ENCODE peak calls at places on chromosomes 4 and X, in seven cellular contexts. U is Calu3, O is body of pancreas, L is RWPE1, R is psoas muscle, W is astrocyte of the spinal cord, B is mucosa of descending colon. H is an unnamed sample.

GRCh38 chr4:119040711-119041185 is 94.9 kb upstream of the MYOZ2 start:
- DNase-seq in W (peak), O (no peak), R (peak), U (no peak), L (no peak), B (no peak), H (no peak)

GRCh38 chr4:6495736-6496135 is 23.3 kb upstream of the PPP2R2C start:
- DNase-seq in R (no peak), O (no peak), U (no peak), B (no peak), L (no peak), W (no peak), H (no peak)

GRCh38 chr4:82388405-82388804 is 14.6 kb upstream of the HNRNPD start:
- DNase-seq in W (no peak), L (no peak), U (no peak), B (no peak), R (no peak), O (no peak), H (no peak)

GRCh38 chrX:44384688-44385338 is 41.3 kb upstream of the EFHC2 start:
- DNase-seq in L (no peak), B (no peak), W (no peak), O (no peak), U (no peak), R (no peak), H (no peak)

GRCh38 chrX:34874763-34875162 is 67.8 kb upstream of the FAM47B start:
- DNase-seq in R (no peak), W (no peak), U (no peak), L (no peak), O (no peak), B (no peak), H (no peak)

GRCh38 chr4:114277690-114278089 is 298.2 kb upstream of the ARSJ start:
- DNase-seq in R (no peak), O (no peak), L (no peak), B (no peak), U (no peak), W (peak), H (no peak)

GRCh38 chr4:109406337-109406931 is 27.2 kb upstream of the SEC24B start:
- DNase-seq in R (no peak), O (peak), L (peak), B (no peak), W (peak), U (peak), H (peak)

GRCh38 chrX:143571521-143571920 is 54.2 kb upstream of the SPANXN3 start:
- DNase-seq in L (peak), O (no peak), W (peak), U (no peak), R (no peak), B (no peak), H (no peak)

GRCh38 chrX:18983711-18984380 is at the start of gene PHKA2:
- DNase-seq in O (peak), R (peak), W (no peak), U (peak), B (peak), L (peak), H (peak)

GRCh38 chr4:185656467-185656890 is 121.2 kb upstream of the PDLIM3 start:
- DNase-seq in L (no peak), B (no peak), O (peak), W (peak), U (no peak), R (peak), H (no peak)

GRCh38 chr4:65983062-65983461 is 312.8 kb upstream of the EPHA5 start:
- DNase-seq in W (peak), L (no peak), R (no peak), U (no peak), B (no peak), O (no peak), H (no peak)

GRCh38 chr4:65340382-65341109 is 329.7 kb downstream of the EPHA5 start:
- DNase-seq in R (no peak), W (no peak), B (no peak), O (no peak), U (no peak), L (no peak), H (no peak)

GRCh38 chrX:119734897-119735339 is 23.5 kb upstream of the SOWAHD start:
- DNase-seq in W (no peak), R (peak), B (peak), O (peak), L (no peak), U (peak), H (no peak)

GRCh38 chrX:63754141-63754859 is 30.7 kb downstream of the ARHGEF9 start:
- DNase-seq in R (no peak), W (peak), L (peak), O (no peak), U (peak), B (peak), H (peak)

GRCh38 chrX:1390621-1391369 is 1.1 kb downstream of the SLC25A6 start:
- DNase-seq in O (no peak), B (peak), L (no peak), R (peak), W (no peak), U (no peak), H (no peak)

GRCh38 chr4:38411092-38411491 is 252.9 kb upstream of the KLF3 start:
- DNase-seq in W (no peak), L (no peak), R (no peak), U (no peak), B (no peak), O (no peak), H (no peak)

GRCh38 chr4:81446634-81447033 is 25.1 kb downstream of the RASGEF1B start:
- DNase-seq in R (no peak), U (no peak), W (no peak), L (no peak), O (no peak), B (no peak), H (no peak)

GRCh38 chr4:75545526-75545925 is 10.3 kb upstream of the ODAPH start:
- DNase-seq in U (no peak), L (no peak), B (no peak), W (peak), O (no peak), R (no peak), H (no peak)

GRCh38 chrX:68658530-68658929 is 11.1 kb downstream of the STARD8 start:
- DNase-seq in O (peak), W (peak), B (no peak), U (no peak), L (no peak), R (peak), H (no peak)

GRCh38 chr4:111923786-111924185 is 221.5 kb upstream of the FAM241A start:
- DNase-seq in W (peak), R (no peak), B (no peak), O (no peak), L (no peak), U (no peak), H (no peak)
- TF ChIP-seq CTCF in W (no peak), R (no peak), B (no peak), O (no peak), L (no peak), U (no peak), H (no peak)

GRCh38 chr4:55008166-55009056 is 117.0 kb downstream of the KDR start:
- DNase-seq in W (no peak), B (no peak), L (peak), R (no peak), U (no peak), O (no peak), H (no peak)

GRCh38 chr4:55005910-55006309 is 119.5 kb downstream of the KDR start:
- DNase-seq in U (no peak), O (no peak), L (no peak), W (no peak), R (no peak), B (no peak), H (no peak)

GRCh38 chr4:55002431-55002830 is 123.0 kb downstream of the KDR start:
- DNase-seq in O (no peak), B (no peak), L (no peak), R (no peak), U (no peak), W (no peak), H (no peak)

GRCh38 chr4:55001538-55001937 is 123.9 kb downstream of the KDR start:
- DNase-seq in B (no peak), L (no peak), U (no peak), O (no peak), R (no peak), W (no peak), H (no peak)

DNA sequence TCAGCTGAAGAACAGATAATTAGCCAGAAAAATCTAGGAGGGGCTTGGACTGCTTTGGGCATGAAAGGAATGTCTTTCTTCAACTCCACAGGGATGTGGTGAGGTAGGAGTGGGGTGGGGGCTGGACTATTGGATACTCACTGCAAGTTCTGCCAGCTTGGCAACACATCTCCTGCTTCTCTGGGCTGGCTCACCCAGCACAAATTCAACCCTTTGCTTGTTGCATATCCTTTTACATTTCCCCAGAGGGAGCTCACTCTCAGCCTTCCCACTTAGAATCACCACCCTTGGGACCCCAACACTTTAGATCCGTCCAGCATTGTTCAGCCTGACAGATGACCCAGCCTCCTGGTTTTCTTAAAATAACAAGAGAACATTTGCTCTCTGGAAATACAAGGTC is 120.6 kb downstream of the KDR start:
- DNase-seq in B (no peak), U (no peak), W (peak), O (peak), R (peak), L (no peak), H (no peak)
- TF ChIP-seq CTCF in B (no peak), U (no peak), W (no peak), O (no peak), R (no peak), L (no peak), H (no peak)

DNA sequence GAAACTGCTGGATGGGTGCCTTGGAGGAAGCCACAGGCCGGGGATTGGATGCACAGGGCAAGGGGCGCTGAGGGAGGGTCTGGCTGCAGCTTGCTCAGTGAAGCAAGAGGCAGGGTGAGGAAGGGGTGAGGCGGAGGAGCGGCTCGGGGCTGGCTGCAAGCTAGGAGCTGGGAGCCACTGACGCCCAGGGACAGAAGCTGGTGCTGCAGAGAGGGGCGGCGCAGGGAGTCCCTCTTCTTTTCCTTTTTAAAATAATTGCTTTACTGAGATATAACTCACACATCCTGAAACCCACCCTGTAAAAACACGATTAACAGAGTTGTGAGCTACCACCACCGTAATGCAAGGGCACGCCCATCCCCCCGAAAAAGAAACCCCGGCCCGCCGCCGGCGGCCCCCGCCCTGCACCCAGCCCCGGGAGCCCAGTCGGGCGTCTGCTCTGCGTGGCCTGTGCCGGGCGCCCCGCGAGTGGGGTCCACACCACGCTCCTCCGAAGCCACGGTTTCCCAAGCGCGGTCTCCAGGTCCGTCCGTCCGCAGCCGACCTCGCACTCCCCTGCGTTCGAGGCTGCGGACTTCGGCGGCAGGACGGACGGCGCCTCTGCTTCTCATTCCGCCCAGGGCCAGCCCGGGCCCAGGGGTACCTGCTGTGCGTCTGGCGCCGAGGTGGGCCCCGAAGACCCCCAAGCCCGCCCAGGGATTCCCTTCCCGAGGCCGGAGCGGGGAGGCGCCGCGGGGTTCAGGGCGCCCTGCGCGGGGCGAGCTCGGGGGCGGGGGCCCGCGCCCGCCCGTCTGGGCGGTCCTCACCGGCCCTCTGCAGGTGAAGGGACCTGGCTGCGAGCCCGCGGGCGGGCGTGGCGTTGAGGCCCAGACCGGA is 865 bp upstream of the UVSSA start:
- DNase-seq in W (peak), O (peak), R (peak), L (peak), U (peak), B (peak), H (peak)
- TF ChIP-seq CTCF in W (peak), O (peak), R (peak), L (peak), U (no peak), B (no peak), H (no peak)

GRCh38 chr4:47031011-47031678 is at the start of gene GABRB1:
- DNase-seq in O (peak), W (peak), B (peak), L (peak), R (peak), U (peak), H (peak)

GRCh38 chr4:47031713-47032404 is 492 bp downstream of the GABRB1 start:
- DNase-seq in B (peak), O (no peak), W (no peak), L (no peak), U (no peak), R (no peak), H (no peak)

GRCh38 chr4:47038263-47038662 is 6.9 kb downstream of the GABRB1 start:
- DNase-seq in L (no peak), O (no peak), U (no peak), B (no peak), W (no peak), R (no peak), H (no peak)

GRCh38 chr4:47032405-47033106 is 1.2 kb downstream of the GABRB1 start:
- DNase-seq in B (peak), L (peak), W (peak), O (peak), U (peak), R (no peak), H (peak)
- TF ChIP-seq CTCF in B (peak), L (peak), W (peak), O (peak), U (peak), R (no peak), H (peak)

GRCh38 chrX:39445336-39445735 is 644.1 kb downstream of the MID1IP1 start:
- DNase-seq in R (no peak), U (peak), L (no peak), W (no peak), B (peak), O (peak), H (peak)
- TF ChIP-seq CTCF in R (peak), U (no peak), L (no peak), W (peak), B (no peak), O (peak), H (no peak)

GRCh38 chr4:53617101-53617680 is 25.9 kb upstream of the LNX1 start:
- DNase-seq in L (no peak), O (no peak), W (no peak), U (no peak), B (no peak), R (no peak), H (no peak)

GRCh38 chr4:53619431-53619830 is 28.1 kb upstream of the LNX1 start:
- DNase-seq in U (no peak), W (no peak), R (no peak), O (no peak), B (no peak), L (no peak), H (no peak)

GRCh38 chr4:53622739-53623151 is 31.5 kb upstream of the LNX1 start:
- DNase-seq in L (peak), U (no peak), B (no peak), W (peak), O (no peak), R (no peak), H (no peak)

GRCh38 chr4:53618321-53618720 is 27.0 kb upstream of the LNX1 start:
- DNase-seq in L (no peak), O (no peak), U (no peak), B (no peak), R (no peak), W (no peak), H (no peak)

GRCh38 chr4:53620956-53621355 is 29.7 kb upstream of the LNX1 start:
- DNase-seq in B (no peak), O (no peak), U (no peak), L (no peak), W (no peak), R (no peak), H (no peak)
- TF ChIP-seq CTCF in B (no peak), O (no peak), U (no peak), L (no peak), W (no peak), R (no peak), H (no peak)

GRCh38 chrX:24498181-24498580 is 33.1 kb downstream of the PDK3 start:
- DNase-seq in L (no peak), R (no peak), B (no peak), O (peak), U (peak), W (peak), H (peak)
- TF ChIP-seq CTCF in L (no peak), R (no peak), B (no peak), O (peak), U (no peak), W (peak), H (no peak)

GRCh38 chr4:152458801-152459302 is 77.0 kb downstream of the FBXW7 start:
- DNase-seq in U (no peak), R (no peak), L (no peak), O (no peak), W (no peak), B (no peak), H (no peak)

GRCh38 chr4:152459326-152459725 is 76.6 kb downstream of the FBXW7 start:
- DNase-seq in L (no peak), R (no peak), B (no peak), O (no peak), W (no peak), U (no peak), H (no peak)

GRCh38 chr4:152462715-152463114 is 73.2 kb downstream of the FBXW7 start:
- DNase-seq in B (no peak), L (no peak), R (no peak), W (no peak), O (no peak), U (no peak), H (no peak)

GRCh38 chr4:152462047-152462446 is 73.8 kb downstream of the FBXW7 start:
- DNase-seq in O (no peak), W (no peak), U (no peak), B (no peak), L (no peak), R (no peak), H (no peak)

DNA sequence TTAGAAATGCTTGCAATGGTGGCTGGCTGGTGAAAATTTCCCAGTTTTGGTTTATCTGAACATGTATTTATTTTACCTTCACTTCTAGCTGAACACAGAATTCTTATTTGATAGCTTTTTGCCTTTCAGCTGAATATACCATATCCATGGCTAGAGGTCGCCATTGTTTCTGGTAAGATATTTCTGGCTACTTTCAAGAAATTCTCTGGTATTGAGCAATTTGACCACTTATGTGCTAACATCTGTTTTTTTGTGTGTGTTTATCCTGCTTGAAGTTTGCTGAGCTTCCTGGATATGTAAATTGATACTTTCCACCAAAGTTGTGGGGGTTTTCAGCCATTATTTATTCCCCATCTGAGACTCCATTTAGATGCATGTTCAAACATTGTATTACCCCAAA is 75.4 kb downstream of the FBXW7 start:
- DNase-seq in U (peak), W (peak), R (no peak), L (no peak), B (no peak), O (no peak), H (no peak)
- TF ChIP-seq CTCF in U (no peak), W (peak), R (no peak), L (peak), B (no peak), O (no peak), H (no peak)

GRCh38 chr4:129162450-129162849 is 66.5 kb downstream of the C4orf33 start:
- DNase-seq in W (no peak), R (no peak), U (no peak), O (no peak), B (no peak), L (no peak), H (no peak)

GRCh38 chr4:129163427-129163826 is 67.5 kb downstream of the C4orf33 start:
- DNase-seq in B (no peak), W (no peak), U (no peak), O (no peak), R (no peak), L (no peak), H (no peak)

GRCh38 chr4:129164243-129164642 is 68.3 kb downstream of the C4orf33 start:
- DNase-seq in U (no peak), L (no peak), O (no peak), W (no peak), B (no peak), R (no peak), H (no peak)

GRCh38 chr4:129172181-129172580 is 76.2 kb downstream of the C4orf33 start:
- DNase-seq in R (no peak), L (no peak), O (no peak), W (no peak), B (no peak), U (no peak), H (no peak)

DNA sequence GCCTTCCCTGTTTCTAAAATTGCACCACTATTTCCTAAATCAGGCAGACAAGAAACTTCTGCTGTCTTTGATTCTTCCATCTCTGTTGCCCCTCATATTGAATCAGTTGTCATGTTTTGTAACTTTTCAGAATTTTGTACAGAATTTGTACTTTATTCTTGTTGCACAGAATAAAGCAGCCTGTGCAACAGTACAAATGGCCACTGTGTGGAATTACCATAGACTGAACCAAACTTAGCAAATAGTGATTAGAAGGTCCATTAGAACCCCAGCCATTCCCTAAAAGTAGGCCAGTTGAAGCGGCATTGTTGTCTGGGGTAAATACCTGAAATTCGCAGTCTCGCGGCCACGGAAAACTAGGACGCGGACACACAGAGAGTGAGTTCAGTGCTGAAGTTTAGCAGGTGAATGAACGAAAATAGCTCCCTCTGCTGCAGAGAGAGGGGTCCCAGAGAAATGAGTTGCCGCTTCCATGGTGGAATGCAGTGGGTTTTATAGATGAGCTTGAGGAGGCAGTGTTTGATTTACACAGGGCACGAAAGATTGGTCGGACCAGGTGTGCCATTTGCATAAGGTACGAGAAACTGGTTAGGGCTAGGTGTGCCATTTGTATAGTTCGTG is 71.8 kb downstream of the C4orf33 start:
- DNase-seq in R (no peak), L (no peak), W (no peak), O (peak), U (no peak), B (no peak), H (peak)
- TF ChIP-seq CTCF in R (no peak), L (no peak), W (peak), O (peak), U (no peak), B (no peak), H (no peak)

GRCh38 chr4:8023696-8024033 is 84.0 kb upstream of the AFAP1 start:
- DNase-seq in L (no peak), O (no peak), W (no peak), U (no peak), B (no peak), R (no peak), H (no peak)

GRCh38 chr4:8019396-8020365 is 80.0 kb upstream of the AFAP1 start:
- DNase-seq in R (peak), U (peak), W (no peak), L (peak), B (peak), O (no peak), H (no peak)

GRCh38 chr4:8022767-8023695 is 83.4 kb upstream of the AFAP1 start:
- DNase-seq in L (no peak), B (no peak), R (no peak), O (no peak), W (no peak), U (no peak), H (no peak)

GRCh38 chr4:8024073-8024786 is 84.6 kb upstream of the AFAP1 start:
- DNase-seq in R (no peak), L (no peak), U (no peak), O (no peak), W (no peak), B (no peak), H (no peak)

GRCh38 chr4:8021796-8022195 is 82.1 kb upstream of the AFAP1 start:
- DNase-seq in W (no peak), U (no peak), O (no peak), B (no peak), L (no peak), R (peak), H (no peak)
- TF ChIP-seq CTCF in W (no peak), U (no peak), O (no peak), B (no peak), L (no peak), R (no peak), H (no peak)